ENCODE peak calls at places on chromosomes 6 and 20, in six cellular contexts. M, E, L, I, Y and U are unnamed samples.

GRCh38 chr6:17905611-17906592 is 81.5 kb downstream of the KIF13A start:
- DNase-seq in Y (no peak), M (no peak), L (no peak), E (no peak), I (no peak), U (no peak)

GRCh38 chr20:49282584-49283171 is 4.8 kb upstream of the ZNFX1 start:
- DNase-seq in Y (no peak), I (no peak), E (no peak), M (no peak), L (no peak), U (peak)

GRCh38 chr6:157885876-157886275 is 62.8 kb downstream of the SNX9 start:
- DNase-seq in I (no peak), M (no peak), L (no peak), E (no peak), Y (no peak), U (no peak)

GRCh38 chr6:75430631-75431345 is 62.8 kb downstream of the FILIP1 start:
- DNase-seq in E (no peak), L (no peak), I (no peak), M (no peak), Y (peak), U (no peak)

GRCh38 chr20:3042621-3043020 is 801 bp upstream of the GNRH2 start:
- DNase-seq in I (no peak), Y (no peak), M (no peak), L (no peak), E (no peak), U (no peak)

GRCh38 chr6:2958802-2959201 is 12.6 kb downstream of the SERPINB6 start:
- DNase-seq in L (no peak), I (no peak), E (no peak), Y (no peak), M (no peak), U (no peak)

GRCh38 chr6:43883698-43884659 is 114.0 kb downstream of the VEGFA start:
- DNase-seq in Y (no peak), I (peak), L (no peak), M (no peak), E (no peak), U (peak)

GRCh38 chr6:3247255-3248146 is 11.2 kb upstream of the PSMG4 start:
- DNase-seq in E (peak), I (no peak), L (peak), M (peak), Y (peak), U (peak)

GRCh38 chr6:134640975-134641429 is 308.9 kb downstream of the ALDH8A1 start:
- DNase-seq in Y (peak), I (peak), M (peak), L (peak), E (peak), U (peak)

GRCh38 chr20:32585011-32585518 is at the start of gene NOL4L:
- DNase-seq in E (no peak), Y (no peak), I (no peak), L (peak), M (no peak), U (peak)

GRCh38 chr20:34705383-34706021 is 1.4 kb downstream of the TP53INP2 start:
- DNase-seq in L (peak), Y (peak), I (no peak), M (peak), E (peak), U (peak)

GRCh38 chr6:17505062-17505476 is 95.0 kb upstream of the FAM8A1 start:
- DNase-seq in L (no peak), I (no peak), M (peak), E (peak), Y (peak), U (peak)

GRCh38 chr6:16305246-16305725 is 66.9 kb downstream of the GMPR start:
- DNase-seq in L (no peak), E (no peak), M (peak), Y (no peak), I (peak), U (peak)

GRCh38 chr6:157403684-157404051 is 22.7 kb downstream of the ZDHHC14 start:
- DNase-seq in Y (no peak), E (no peak), M (no peak), I (no peak), L (no peak), U (no peak)

GRCh38 chr20:58568441-58568931 is 53.3 kb upstream of the APCDD1L start:
- DNase-seq in E (no peak), Y (no peak), L (no peak), M (no peak), I (no peak), U (no peak)

GRCh38 chr20:2693286-2693995 is 861 bp downstream of the EBF4 start:
- DNase-seq in I (no peak), L (no peak), E (peak), M (no peak), Y (peak), U (peak)

GRCh38 chr20:44011251-44011940 is 96.7 kb downstream of the TOX2 start:
- DNase-seq in I (no peak), L (no peak), E (no peak), Y (no peak), M (no peak), U (no peak)

GRCh38 chr20:1274485-1275313 is 8.6 kb downstream of the SNPH start:
- DNase-seq in L (no peak), E (no peak), I (no peak), Y (no peak), M (no peak), U (no peak)

GRCh38 chr6:136037885-136038460 is 186.5 kb downstream of the PDE7B start:
- DNase-seq in L (no peak), E (no peak), M (no peak), I (no peak), Y (peak), U (no peak)

GRCh38 chr6:45423901-45424627 is 46.3 kb upstream of the SUPT3H start:
- DNase-seq in I (no peak), E (no peak), M (no peak), L (no peak), Y (no peak), U (peak)

GRCh38 chr6:45420909-45421699 is 43.4 kb upstream of the SUPT3H start:
- DNase-seq in I (no peak), M (no peak), E (peak), L (peak), Y (peak), U (no peak)

GRCh38 chr6:45421700-45422540 is 44.2 kb upstream of the SUPT3H start:
- DNase-seq in Y (peak), M (peak), L (peak), I (no peak), E (peak), U (peak)

GRCh38 chr6:45423111-45423900 is 45.6 kb upstream of the SUPT3H start:
- DNase-seq in E (no peak), I (no peak), M (no peak), L (no peak), Y (no peak), U (peak)

GRCh38 chr6:45422541-45423110 is 44.9 kb upstream of the SUPT3H start:
- DNase-seq in L (no peak), M (no peak), Y (peak), I (no peak), E (no peak), U (peak)
- TF ChIP-seq MYC in L (no peak), M (no peak), Y (no peak), I (no peak), E (no peak), U (no peak)

GRCh38 chr6:90936286-90936685 is 349.4 kb upstream of the MAP3K7 start:
- DNase-seq in L (no peak), E (no peak), Y (no peak), M (no peak), I (no peak), U (no peak)

GRCh38 chr6:90938116-90938515 is 351.2 kb upstream of the MAP3K7 start:
- DNase-seq in L (no peak), Y (no peak), I (no peak), M (no peak), E (no peak), U (no peak)

GRCh38 chr6:90939906-90940305 is 353.0 kb upstream of the MAP3K7 start:
- DNase-seq in E (no peak), L (no peak), M (no peak), I (no peak), Y (no peak), U (no peak)

GRCh38 chr6:90941885-90942284 is 355.0 kb upstream of the MAP3K7 start:
- DNase-seq in Y (no peak), I (no peak), E (no peak), M (no peak), L (no peak), U (no peak)

GRCh38 chr6:90940812-90941481 is 354.1 kb upstream of the MAP3K7 start:
- DNase-seq in L (peak), Y (peak), M (peak), E (peak), I (peak), U (peak)
- TF ChIP-seq MYC in L (no peak), Y (no peak), M (no peak), E (no peak), I (no peak), U (no peak)

DNA sequence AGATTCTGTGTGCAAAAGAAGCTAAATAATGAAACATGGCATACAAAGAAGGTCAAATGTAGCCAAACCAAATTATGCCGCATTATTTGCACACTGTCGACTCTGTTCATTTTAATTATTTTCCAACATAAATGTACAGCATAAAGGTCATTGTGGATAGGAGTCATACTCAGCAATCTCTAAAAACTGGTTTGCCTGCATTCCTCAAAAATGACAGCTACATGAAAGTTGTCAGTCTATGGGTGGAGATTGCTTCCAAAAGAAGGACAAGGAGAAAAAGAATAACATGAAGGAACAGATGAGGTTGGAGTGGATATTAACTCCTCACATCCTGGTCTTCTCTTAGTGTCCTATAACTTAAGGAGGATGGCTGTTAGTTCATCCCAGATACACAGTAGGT is 123.0 kb upstream of the STXBP5 start:
- DNase-seq in E (no peak), M (no peak), Y (no peak), L (no peak), I (no peak), U (no peak)
- TF ChIP-seq MYC in E (no peak), M (no peak), Y (no peak), L (no peak), I (no peak), U (no peak)

DNA sequence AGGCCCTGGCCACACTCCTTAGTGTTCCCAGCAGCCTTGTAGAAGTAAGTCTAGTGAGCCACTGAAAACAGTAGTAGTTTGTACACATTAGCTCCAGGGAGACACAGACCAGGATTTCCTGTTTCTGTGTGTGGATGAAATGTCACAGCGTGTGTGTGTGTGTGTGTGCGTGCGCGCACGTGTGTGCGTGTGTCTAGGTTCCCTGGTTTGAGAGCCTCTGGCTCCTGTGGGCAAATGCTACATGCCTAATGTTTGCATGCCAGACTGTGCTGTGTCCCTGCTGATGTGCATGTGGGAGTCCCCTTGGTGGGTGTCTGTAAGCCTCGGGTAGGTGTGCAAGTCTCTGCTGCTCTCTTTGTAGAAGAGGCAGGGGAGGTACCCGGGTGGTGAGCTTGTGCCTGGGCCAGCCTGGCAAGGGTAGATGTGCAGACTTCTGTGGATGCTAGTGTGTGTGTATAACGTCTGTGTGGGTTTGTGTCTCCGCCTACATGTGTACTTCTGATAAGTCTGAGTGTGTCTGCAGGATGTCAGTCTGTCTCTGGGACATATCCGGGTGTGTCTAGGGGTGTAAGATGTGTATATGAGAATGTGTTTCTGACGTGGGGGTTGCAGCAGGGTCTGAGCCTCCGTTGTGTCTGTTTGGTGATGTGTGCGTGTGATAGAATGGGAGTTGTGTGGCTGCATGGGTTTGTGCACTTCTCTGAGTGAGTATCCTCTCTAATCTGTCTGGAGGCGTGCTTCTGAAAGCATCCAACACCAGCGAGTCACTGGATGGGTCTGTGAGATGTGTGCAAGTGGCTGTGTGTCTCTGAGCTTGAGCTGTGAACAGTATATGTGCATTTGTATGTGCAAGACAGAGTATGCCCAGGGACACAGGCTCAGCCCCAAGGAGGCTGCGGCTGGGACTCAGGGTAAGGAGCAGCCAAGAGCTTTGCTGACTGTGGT is 19.0 kb upstream of the TLDC2 start:
- DNase-seq in Y (peak), E (no peak), L (no peak), I (no peak), M (no peak), U (no peak)
- TF ChIP-seq MYC in Y (peak), E (no peak), L (no peak), I (no peak), M (no peak), U (no peak)

GRCh38 chr20:15846446-15846845 is 726.8 kb downstream of the KIF16B start:
- DNase-seq in Y (no peak), M (no peak), L (no peak), E (no peak), I (no peak), U (no peak)

GRCh38 chr20:15848126-15848525 is 725.1 kb downstream of the KIF16B start:
- DNase-seq in L (no peak), I (no peak), E (no peak), Y (no peak), M (no peak), U (no peak)

GRCh38 chr20:15838466-15838865 is 734.8 kb downstream of the KIF16B start:
- DNase-seq in M (no peak), I (no peak), L (no peak), Y (no peak), E (no peak), U (no peak)

GRCh38 chr20:15847415-15847814 is 725.8 kb downstream of the KIF16B start:
- DNase-seq in I (no peak), M (no peak), Y (no peak), L (no peak), E (no peak), U (no peak)

DNA sequence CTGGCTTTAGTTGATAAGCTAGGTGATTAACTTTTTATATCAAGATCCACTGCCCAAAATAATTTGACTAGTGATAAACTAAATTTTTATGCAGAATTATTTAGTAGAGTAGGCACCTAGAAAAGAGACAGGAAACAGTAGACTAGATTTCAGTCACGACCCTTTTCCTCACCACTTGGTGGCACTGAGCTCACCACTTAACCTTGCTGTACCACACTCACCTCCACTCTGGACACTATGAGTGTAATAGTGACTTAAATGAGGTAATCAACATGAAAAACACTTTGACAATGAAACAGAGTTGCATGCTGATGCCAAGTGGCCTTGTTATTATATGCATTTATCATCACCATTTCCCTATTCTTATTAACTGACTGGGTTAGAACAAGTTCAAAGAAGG is 730.4 kb downstream of the KIF16B start:
- DNase-seq in I (no peak), L (no peak), E (no peak), Y (no peak), M (no peak), U (no peak)
- TF ChIP-seq MYC in I (no peak), L (no peak), E (no peak), Y (no peak), M (no peak), U (no peak)

GRCh38 chr6:41644297-41644879 is 6.1 kb downstream of the MDFI start:
- DNase-seq in I (no peak), Y (no peak), E (no peak), L (no peak), M (peak), U (no peak)
- TF ChIP-seq MYC in I (no peak), Y (no peak), E (no peak), L (no peak), M (no peak), U (no peak)

GRCh38 chr6:7251861-7252260 is 61.1 kb downstream of the SSR1 start:
- DNase-seq in E (no peak), Y (no peak), L (no peak), M (no peak), I (no peak), U (no peak)

GRCh38 chr6:7252390-7252789 is 60.6 kb downstream of the SSR1 start:
- DNase-seq in L (no peak), E (no peak), M (no peak), Y (no peak), I (no peak), U (peak)

GRCh38 chr6:7249946-7250643 is 62.9 kb downstream of the SSR1 start:
- DNase-seq in E (no peak), L (no peak), I (no peak), M (no peak), Y (no peak), U (no peak)

GRCh38 chr6:7249391-7249790 is 63.6 kb downstream of the SSR1 start:
- DNase-seq in I (no peak), E (no peak), Y (no peak), L (no peak), M (no peak), U (no peak)

DNA sequence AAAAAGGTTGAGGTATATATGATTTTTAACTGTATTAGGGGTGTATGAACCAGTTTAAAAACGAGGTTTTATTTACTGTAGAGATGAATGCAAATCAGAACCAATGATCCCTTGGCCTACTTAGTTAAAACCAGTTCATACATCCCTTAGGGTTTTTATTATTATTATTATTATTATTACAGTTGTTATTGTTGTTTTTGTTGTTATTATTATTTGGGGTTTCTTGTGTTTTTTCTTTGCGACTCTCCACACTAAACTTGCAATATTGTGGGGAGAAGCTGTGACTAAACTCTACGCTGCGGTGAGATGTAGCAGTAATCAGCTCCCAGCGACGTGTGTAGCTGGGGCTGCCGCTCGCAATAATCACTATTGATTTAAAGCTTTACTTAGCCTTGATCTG is 62.2 kb downstream of the SSR1 start:
- DNase-seq in L (no peak), M (no peak), I (no peak), E (no peak), Y (no peak), U (no peak)
- TF ChIP-seq MYC in L (no peak), M (no peak), I (no peak), E (no peak), Y (no peak), U (no peak)

GRCh38 chr20:53597085-53597482 is 3.4 kb upstream of the ZNF217 start:
- DNase-seq in I (no peak), L (no peak), M (peak), Y (no peak), E (no peak), U (no peak)

GRCh38 chr20:53599039-53599362 is 5.4 kb upstream of the ZNF217 start:
- DNase-seq in M (no peak), E (no peak), Y (no peak), L (no peak), I (no peak), U (no peak)

GRCh38 chr20:53599378-53599777 is 5.7 kb upstream of the ZNF217 start:
- DNase-seq in Y (no peak), I (no peak), L (no peak), E (no peak), M (no peak), U (no peak)

GRCh38 chr20:53597521-53598120 is 4.0 kb upstream of the ZNF217 start:
- DNase-seq in E (no peak), Y (no peak), L (no peak), M (no peak), I (no peak), U (no peak)

GRCh38 chr20:53598140-53599038 is 4.8 kb upstream of the ZNF217 start:
- DNase-seq in M (no peak), Y (no peak), L (no peak), I (no peak), E (no peak), U (no peak)
- TF ChIP-seq MYC in M (no peak), Y (no peak), L (no peak), I (no peak), E (no peak), U (no peak)

GRCh38 chr6:158900614-158901312 is 81.6 kb upstream of the EZR start:
- DNase-seq in M (no peak), Y (no peak), I (no peak), L (no peak), E (no peak), U (no peak)

GRCh38 chr6:158892266-158892665 is 73.1 kb upstream of the EZR start:
- DNase-seq in E (no peak), L (no peak), M (no peak), Y (no peak), I (no peak), U (no peak)

GRCh38 chr6:158894192-158894591 is 75.0 kb upstream of the EZR start:
- DNase-seq in I (no peak), L (no peak), Y (peak), M (no peak), E (peak), U (no peak)

GRCh38 chr6:158895661-158896060 is 76.5 kb upstream of the EZR start:
- DNase-seq in Y (no peak), I (no peak), L (no peak), E (no peak), M (no peak), U (no peak)

GRCh38 chr6:158897236-158897635 is 78.1 kb upstream of the EZR start:
- DNase-seq in M (no peak), L (no peak), E (no peak), I (no peak), Y (no peak), U (no peak)
- TF ChIP-seq MYC in M (no peak), L (no peak), E (no peak), I (no peak), Y (no peak), U (no peak)